ENCODE peak calls at places on chromosomes 11 and 22, in eight cellular contexts. One of them, this sample, is unnamed.

GRCh38 chr11:72972541-72973128 is 158.4 kb downstream of the ATG16L2 start:
- DNase-seq in adipocyte: peak
- DNase-seq in anterior cingulate cortex: no peak
- DNase-seq in CD4-positive, alpha-beta T cell: no peak
- DNase-seq in Ammon's horn: no peak
- DNase-seq in COR-L47: no peak
- DNase-seq in NCI-H1930: no peak
- DNase-seq in ELF-1: no peak
- DNase-seq in this sample: no peak

GRCh38 chr11:117876341-117877119 is at the start of gene FXYD6:
- DNase-seq in adipocyte: peak
- DNase-seq in anterior cingulate cortex: peak
- DNase-seq in CD4-positive, alpha-beta T cell: no peak
- DNase-seq in Ammon's horn: peak
- DNase-seq in COR-L47: peak
- DNase-seq in NCI-H1930: peak
- DNase-seq in ELF-1: peak
- DNase-seq in this sample: peak

GRCh38 chr11:131423715-131424114 is 53.3 kb downstream of the NTM start:
- DNase-seq in adipocyte: peak
- DNase-seq in anterior cingulate cortex: no peak
- DNase-seq in CD4-positive, alpha-beta T cell: no peak
- DNase-seq in Ammon's horn: no peak
- DNase-seq in COR-L47: no peak
- DNase-seq in NCI-H1930: no peak
- DNase-seq in ELF-1: peak
- DNase-seq in this sample: no peak

GRCh38 chr11:77510095-77510494 is 36.2 kb upstream of the PAK1 start:
- DNase-seq in adipocyte: no peak
- DNase-seq in anterior cingulate cortex: no peak
- DNase-seq in CD4-positive, alpha-beta T cell: no peak
- DNase-seq in Ammon's horn: no peak
- DNase-seq in COR-L47: no peak
- DNase-seq in NCI-H1930: no peak
- DNase-seq in ELF-1: no peak
- DNase-seq in this sample: no peak

GRCh38 chr11:7638710-7639642 is 34.3 kb downstream of the CYB5R2 start:
- DNase-seq in adipocyte: no peak
- DNase-seq in anterior cingulate cortex: no peak
- DNase-seq in CD4-positive, alpha-beta T cell: no peak
- DNase-seq in Ammon's horn: no peak
- DNase-seq in COR-L47: no peak
- DNase-seq in NCI-H1930: no peak
- DNase-seq in ELF-1: no peak
- DNase-seq in this sample: no peak

GRCh38 chr22:29621761-29622526 is 18.5 kb downstream of the NF2 start:
- DNase-seq in adipocyte: peak
- DNase-seq in anterior cingulate cortex: no peak
- DNase-seq in CD4-positive, alpha-beta T cell: no peak
- DNase-seq in Ammon's horn: no peak
- DNase-seq in COR-L47: no peak
- DNase-seq in NCI-H1930: no peak
- DNase-seq in ELF-1: no peak
- DNase-seq in this sample: no peak

GRCh38 chr22:29306175-29306829 is at the start of gene GAS2L1:
- DNase-seq in adipocyte: peak
- DNase-seq in anterior cingulate cortex: peak
- DNase-seq in CD4-positive, alpha-beta T cell: peak
- DNase-seq in Ammon's horn: peak
- DNase-seq in COR-L47: peak
- DNase-seq in NCI-H1930: peak
- DNase-seq in ELF-1: peak
- DNase-seq in this sample: peak

GRCh38 chr22:31940506-31940905 is 3.8 kb upstream of the YWHAH start:
- DNase-seq in adipocyte: no peak
- DNase-seq in anterior cingulate cortex: no peak
- DNase-seq in CD4-positive, alpha-beta T cell: no peak
- DNase-seq in Ammon's horn: no peak
- DNase-seq in COR-L47: no peak
- DNase-seq in NCI-H1930: no peak
- DNase-seq in ELF-1: no peak
- DNase-seq in this sample: peak

GRCh38 chr22:26835929-26836528 is 178.6 kb downstream of the MIAT start:
- DNase-seq in adipocyte: peak
- DNase-seq in anterior cingulate cortex: no peak
- DNase-seq in CD4-positive, alpha-beta T cell: peak
- DNase-seq in Ammon's horn: no peak
- DNase-seq in COR-L47: peak
- DNase-seq in NCI-H1930: no peak
- DNase-seq in ELF-1: peak
- DNase-seq in this sample: no peak

GRCh38 chr11:23370580-23371275 is 510.5 kb upstream of the CCDC179 start:
- DNase-seq in adipocyte: no peak
- DNase-seq in anterior cingulate cortex: no peak
- DNase-seq in CD4-positive, alpha-beta T cell: no peak
- DNase-seq in Ammon's horn: no peak
- DNase-seq in COR-L47: no peak
- DNase-seq in NCI-H1930: no peak
- DNase-seq in ELF-1: no peak
- DNase-seq in this sample: no peak

This sample was measured in upper lobe of right lung.